ENCODE peak calls at places on chromosomes 6 and 20, in five cellular contexts. One of them, this sample, is unnamed.

GRCh38 chr6:147752686-147753418 is 244.4 kb downstream of the SAMD5 start:
- DNase-seq in type B pancreatic cell: no peak
- DNase-seq in GM12865: no peak
- DNase-seq in bronchial epithelial cell: no peak
- DNase-seq in brain microvascular endothelial cell: no peak
- DNase-seq in this sample: no peak

GRCh38 chr20:64033981-64034493 is 1.9 kb upstream of the C20orf204 start:
- DNase-seq in type B pancreatic cell: no peak
- DNase-seq in GM12865: no peak
- DNase-seq in bronchial epithelial cell: no peak
- DNase-seq in brain microvascular endothelial cell: no peak
- DNase-seq in this sample: peak

GRCh38 chr6:51814418-51814817 is 273.0 kb downstream of the PKHD1 start:
- DNase-seq in type B pancreatic cell: no peak
- DNase-seq in GM12865: peak
- DNase-seq in bronchial epithelial cell: no peak
- DNase-seq in brain microvascular endothelial cell: no peak
- DNase-seq in this sample: no peak

GRCh38 chr20:31569163-31570020 is 35.7 kb upstream of the ID1 start:
- DNase-seq in type B pancreatic cell: peak
- DNase-seq in GM12865: peak
- DNase-seq in bronchial epithelial cell: no peak
- DNase-seq in brain microvascular endothelial cell: no peak
- DNase-seq in this sample: peak

GRCh38 chr6:129929433-129929832 is 68.3 kb upstream of the TMEM244 start:
- DNase-seq in type B pancreatic cell: no peak
- DNase-seq in GM12865: no peak
- DNase-seq in bronchial epithelial cell: peak
- DNase-seq in brain microvascular endothelial cell: peak
- DNase-seq in this sample: no peak

GRCh38 chr6:101224751-101225150 is 168.8 kb upstream of the GRIK2 start:
- DNase-seq in type B pancreatic cell: no peak
- DNase-seq in GM12865: no peak
- DNase-seq in bronchial epithelial cell: no peak
- DNase-seq in brain microvascular endothelial cell: no peak
- DNase-seq in this sample: no peak

GRCh38 chr6:34819571-34820480 is 27.9 kb downstream of the BLTP3A start:
- DNase-seq in type B pancreatic cell: no peak
- DNase-seq in GM12865: no peak
- DNase-seq in bronchial epithelial cell: no peak
- DNase-seq in brain microvascular endothelial cell: no peak
- DNase-seq in this sample: no peak

GRCh38 chr6:131125431-131125830 is 9.8 kb upstream of the AKAP7 start:
- DNase-seq in type B pancreatic cell: no peak
- DNase-seq in GM12865: no peak
- DNase-seq in bronchial epithelial cell: peak
- DNase-seq in brain microvascular endothelial cell: no peak
- DNase-seq in this sample: no peak

GRCh38 chr6:16511048-16511660 is 250.1 kb downstream of the ATXN1 start:
- DNase-seq in type B pancreatic cell: no peak
- DNase-seq in GM12865: peak
- DNase-seq in bronchial epithelial cell: peak
- DNase-seq in brain microvascular endothelial cell: peak
- DNase-seq in this sample: no peak

GRCh38 chr20:38434310-38434741 is 802 bp downstream of the SNHG17 start:
- DNase-seq in type B pancreatic cell: no peak
- DNase-seq in GM12865: peak
- DNase-seq in bronchial epithelial cell: no peak
- DNase-seq in brain microvascular endothelial cell: no peak
- DNase-seq in this sample: peak

GRCh38 chr20:20211274-20211987 is 156.5 kb upstream of the INSM1 start:
- DNase-seq in type B pancreatic cell: no peak
- DNase-seq in GM12865: no peak
- DNase-seq in bronchial epithelial cell: no peak
- DNase-seq in brain microvascular endothelial cell: no peak
- DNase-seq in this sample: no peak
- TF ChIP-seq CTCF in type B pancreatic cell: no peak
- TF ChIP-seq CTCF in GM12865: no peak
- TF ChIP-seq CTCF in bronchial epithelial cell: no peak
- TF ChIP-seq CTCF in brain microvascular endothelial cell: no peak
- TF ChIP-seq CTCF in this sample: no peak

DNA sequence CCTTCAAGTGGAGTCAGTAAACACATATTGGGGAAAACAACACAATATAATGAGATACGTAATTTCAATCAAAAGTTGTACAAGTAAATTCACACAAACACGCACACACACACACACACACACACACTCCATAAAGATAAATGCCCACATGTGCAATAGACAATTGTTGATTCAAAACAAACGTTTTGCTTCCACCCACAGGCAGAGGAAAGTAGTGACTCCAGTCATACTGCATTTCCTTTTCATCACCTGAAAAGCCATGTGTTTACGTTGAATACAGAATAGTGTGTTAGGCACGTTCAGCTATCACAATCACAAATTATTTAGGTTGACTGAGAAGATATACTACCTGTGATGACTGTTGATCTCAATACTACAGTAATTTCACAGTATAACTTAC is 443.8 kb upstream of the MANEA start:
- DNase-seq in type B pancreatic cell: no peak
- DNase-seq in GM12865: peak
- DNase-seq in bronchial epithelial cell: peak
- DNase-seq in brain microvascular endothelial cell: no peak
- DNase-seq in this sample: no peak
- TF ChIP-seq CTCF in type B pancreatic cell: peak
- TF ChIP-seq CTCF in GM12865: no peak
- TF ChIP-seq CTCF in bronchial epithelial cell: peak
- TF ChIP-seq CTCF in brain microvascular endothelial cell: peak
- TF ChIP-seq CTCF in this sample: no peak

GRCh38 chr6:149872233-149872632 is 8.1 kb upstream of the LRP11 start:
- DNase-seq in type B pancreatic cell: no peak
- DNase-seq in GM12865: no peak
- DNase-seq in bronchial epithelial cell: no peak
- DNase-seq in brain microvascular endothelial cell: no peak
- DNase-seq in this sample: no peak
- TF ChIP-seq CTCF in type B pancreatic cell: no peak
- TF ChIP-seq CTCF in GM12865: no peak
- TF ChIP-seq CTCF in bronchial epithelial cell: no peak
- TF ChIP-seq CTCF in brain microvascular endothelial cell: no peak
- TF ChIP-seq CTCF in this sample: no peak

DNA sequence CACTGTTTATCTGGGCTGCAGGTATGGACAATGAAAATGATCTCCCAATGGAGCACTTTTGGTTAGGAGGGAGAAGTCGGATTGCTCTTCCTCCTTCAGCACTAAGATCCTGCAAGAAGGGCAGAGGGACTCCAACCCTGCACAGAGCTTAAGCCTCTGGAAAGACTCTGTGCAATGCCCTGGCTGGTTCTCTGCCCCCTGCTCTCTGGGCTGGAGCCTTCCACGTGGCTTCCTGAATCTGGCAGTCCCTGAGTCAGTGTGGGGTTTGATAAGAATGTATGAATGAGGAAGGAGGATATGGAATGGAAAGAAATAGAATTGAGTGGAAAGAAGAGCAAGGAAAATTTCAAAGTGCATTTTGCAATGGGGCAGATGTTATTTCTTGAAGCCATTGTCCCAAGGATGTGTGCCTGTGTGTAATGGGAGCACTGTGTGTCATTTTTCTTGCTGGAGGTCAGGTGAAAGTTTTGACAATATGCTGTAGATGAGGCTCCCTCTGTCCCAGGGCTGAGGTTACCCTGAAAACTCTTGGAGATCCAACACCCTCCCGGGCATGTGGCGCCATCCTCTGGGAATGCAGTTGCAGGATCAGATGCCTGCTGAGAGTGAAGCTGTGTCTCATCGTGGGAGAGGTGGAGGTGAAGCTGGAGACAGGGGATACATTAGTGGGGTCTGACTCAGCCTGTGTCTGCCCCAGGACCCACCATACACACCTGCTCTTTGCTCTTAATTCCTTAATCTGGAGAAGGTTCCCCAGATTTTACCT is 16.3 kb upstream of the CST9L start:
- DNase-seq in type B pancreatic cell: no peak
- DNase-seq in GM12865: no peak
- DNase-seq in bronchial epithelial cell: peak
- DNase-seq in brain microvascular endothelial cell: no peak
- DNase-seq in this sample: no peak
- TF ChIP-seq CTCF in type B pancreatic cell: no peak
- TF ChIP-seq CTCF in GM12865: no peak
- TF ChIP-seq CTCF in bronchial epithelial cell: no peak
- TF ChIP-seq CTCF in brain microvascular endothelial cell: no peak
- TF ChIP-seq CTCF in this sample: no peak

GRCh38 chr20:59742351-59743095 is 138.2 kb downstream of the PHACTR3 start:
- DNase-seq in type B pancreatic cell: no peak
- DNase-seq in GM12865: no peak
- DNase-seq in bronchial epithelial cell: no peak
- DNase-seq in brain microvascular endothelial cell: no peak
- DNase-seq in this sample: no peak

GRCh38 chr20:59743308-59743707 is 139.0 kb downstream of the PHACTR3 start:
- DNase-seq in type B pancreatic cell: no peak
- DNase-seq in GM12865: no peak
- DNase-seq in bronchial epithelial cell: no peak
- DNase-seq in brain microvascular endothelial cell: no peak
- DNase-seq in this sample: no peak

GRCh38 chr20:59745201-59745600 is 140.9 kb downstream of the PHACTR3 start:
- DNase-seq in type B pancreatic cell: no peak
- DNase-seq in GM12865: no peak
- DNase-seq in bronchial epithelial cell: no peak
- DNase-seq in brain microvascular endothelial cell: no peak
- DNase-seq in this sample: no peak

GRCh38 chr20:59744756-59745155 is 140.4 kb downstream of the PHACTR3 start:
- DNase-seq in type B pancreatic cell: no peak
- DNase-seq in GM12865: no peak
- DNase-seq in bronchial epithelial cell: no peak
- DNase-seq in brain microvascular endothelial cell: no peak
- DNase-seq in this sample: no peak

GRCh38 chr20:59743767-59744485 is 139.6 kb downstream of the PHACTR3 start:
- DNase-seq in type B pancreatic cell: no peak
- DNase-seq in GM12865: peak
- DNase-seq in bronchial epithelial cell: no peak
- DNase-seq in brain microvascular endothelial cell: no peak
- DNase-seq in this sample: peak
- TF ChIP-seq CTCF in type B pancreatic cell: peak
- TF ChIP-seq CTCF in GM12865: peak
- TF ChIP-seq CTCF in bronchial epithelial cell: no peak
- TF ChIP-seq CTCF in brain microvascular endothelial cell: no peak
- TF ChIP-seq CTCF in this sample: no peak

GRCh38 chr6:72140795-72141194 is 254.4 kb downstream of the RIMS1 start:
- DNase-seq in type B pancreatic cell: no peak
- DNase-seq in GM12865: no peak
- DNase-seq in bronchial epithelial cell: peak
- DNase-seq in brain microvascular endothelial cell: no peak
- DNase-seq in this sample: no peak
- TF ChIP-seq CTCF in type B pancreatic cell: peak
- TF ChIP-seq CTCF in GM12865: no peak
- TF ChIP-seq CTCF in bronchial epithelial cell: no peak
- TF ChIP-seq CTCF in brain microvascular endothelial cell: no peak
- TF ChIP-seq CTCF in this sample: no peak

GRCh38 chr6:37732688-37733087 is 35.0 kb upstream of the MDGA1 start:
- DNase-seq in type B pancreatic cell: no peak
- DNase-seq in GM12865: no peak
- DNase-seq in bronchial epithelial cell: no peak
- DNase-seq in brain microvascular endothelial cell: no peak
- DNase-seq in this sample: no peak
- TF ChIP-seq CTCF in type B pancreatic cell: no peak
- TF ChIP-seq CTCF in GM12865: no peak
- TF ChIP-seq CTCF in bronchial epithelial cell: no peak
- TF ChIP-seq CTCF in brain microvascular endothelial cell: peak
- TF ChIP-seq CTCF in this sample: no peak

DNA sequence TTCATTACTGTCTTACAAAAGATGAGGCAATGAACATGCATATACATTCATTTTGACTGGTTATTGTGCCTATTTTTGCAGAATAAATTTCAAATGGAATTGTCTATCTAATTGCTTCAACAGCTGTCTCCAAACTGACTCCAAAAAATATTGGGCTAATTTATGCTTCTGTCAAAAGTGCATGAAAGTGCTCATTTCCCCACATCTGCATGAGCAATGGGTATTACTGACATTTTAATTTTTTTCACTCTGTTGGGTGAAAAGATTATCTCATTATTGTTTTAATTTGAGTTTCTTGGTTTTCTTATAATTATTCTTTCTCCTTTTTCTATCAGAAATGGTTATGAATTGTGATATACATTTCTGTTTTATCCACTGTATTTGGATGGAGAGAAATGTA is 404.2 kb downstream of the QKI start:
- DNase-seq in type B pancreatic cell: no peak
- DNase-seq in GM12865: no peak
- DNase-seq in bronchial epithelial cell: no peak
- DNase-seq in brain microvascular endothelial cell: no peak
- DNase-seq in this sample: no peak
- TF ChIP-seq CTCF in type B pancreatic cell: no peak
- TF ChIP-seq CTCF in GM12865: no peak
- TF ChIP-seq CTCF in bronchial epithelial cell: no peak
- TF ChIP-seq CTCF in brain microvascular endothelial cell: no peak
- TF ChIP-seq CTCF in this sample: no peak

DNA sequence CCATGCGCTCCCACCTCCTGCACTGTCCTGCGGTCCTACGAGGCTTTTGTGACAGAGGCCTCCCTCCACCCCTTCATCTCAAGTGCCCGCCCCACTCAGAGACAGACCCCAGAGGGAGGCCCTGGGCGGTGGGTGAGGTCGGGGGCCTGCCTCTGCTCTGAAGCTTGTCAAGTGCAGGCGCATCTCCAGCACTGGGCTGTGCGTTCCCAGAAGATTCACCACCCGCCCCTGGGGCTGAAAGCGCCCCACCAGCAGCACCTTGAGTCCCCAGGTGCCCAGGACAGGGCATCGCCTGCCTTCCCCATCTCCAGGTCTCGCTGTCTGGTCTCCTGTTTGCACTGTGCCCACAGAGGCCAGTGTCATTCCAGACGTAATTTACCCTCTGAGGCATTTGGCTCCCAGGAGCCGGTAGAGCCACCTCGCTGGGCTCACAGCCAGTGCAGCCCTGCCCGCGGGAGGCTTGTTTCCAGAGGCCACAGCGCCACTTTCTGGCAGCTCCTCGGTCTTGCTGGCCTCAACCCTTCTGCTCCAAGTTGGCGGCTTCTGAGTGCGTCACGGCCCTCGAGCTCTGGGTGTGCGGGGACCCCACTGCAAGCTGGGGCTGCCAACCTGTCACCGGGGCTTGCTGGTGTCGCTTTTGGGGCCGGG is 191.1 kb downstream of the TAF4 start:
- DNase-seq in type B pancreatic cell: no peak
- DNase-seq in GM12865: no peak
- DNase-seq in bronchial epithelial cell: peak
- DNase-seq in brain microvascular endothelial cell: no peak
- DNase-seq in this sample: peak
- TF ChIP-seq CTCF in type B pancreatic cell: peak
- TF ChIP-seq CTCF in GM12865: no peak
- TF ChIP-seq CTCF in bronchial epithelial cell: peak
- TF ChIP-seq CTCF in brain microvascular endothelial cell: peak
- TF ChIP-seq CTCF in this sample: no peak

GRCh38 chr6:118652051-118652699 is 784 bp upstream of the CEP85L start:
- DNase-seq in type B pancreatic cell: no peak
- DNase-seq in GM12865: no peak
- DNase-seq in bronchial epithelial cell: no peak
- DNase-seq in brain microvascular endothelial cell: no peak
- DNase-seq in this sample: no peak
- TF ChIP-seq CTCF in type B pancreatic cell: no peak
- TF ChIP-seq CTCF in GM12865: no peak
- TF ChIP-seq CTCF in bronchial epithelial cell: no peak
- TF ChIP-seq CTCF in brain microvascular endothelial cell: no peak
- TF ChIP-seq CTCF in this sample: no peak

This sample was measured in glutamatergic neuron.